ENCODE peak calls at places on chromosomes 2 and 18, in seven cellular contexts. G is IMR-90, N is mesenchymal stem cell, C is mesendoderm, E is H1, I is neuronal stem cell, X is trophoblast cell. Z is an unnamed sample.

GRCh38 chr2:21288732-21289506 is 165.2 kb downstream of the TDRD15 start:
- DNase-seq in G (no peak), N (peak), C (no peak), E (no peak), I (no peak), X (no peak), Z (no peak)

GRCh38 chr18:58196164-58196563 is 152.1 kb downstream of the NEDD4L start:
- DNase-seq in G (no peak), N (no peak), C (no peak), E (no peak), I (no peak), X (no peak), Z (no peak)

GRCh38 chr2:9336209-9336533 is 87.2 kb downstream of the ITGB1BP1 start:
- DNase-seq in G (peak), N (peak), C (no peak), E (no peak), I (no peak), X (no peak), Z (no peak)

GRCh38 chr2:240952496-240953246 is 45.7 kb upstream of the SNED1 start:
- DNase-seq in G (no peak), N (no peak), C (no peak), E (no peak), I (no peak), X (no peak), Z (no peak)

GRCh38 chr18:58202406-58202730 is 158.3 kb downstream of the NEDD4L start:
- DNase-seq in G (peak), N (no peak), C (peak), E (no peak), I (no peak), X (peak), Z (no peak)

GRCh38 chr2:8364668-8365067 is 317.2 kb upstream of the ID2 start:
- DNase-seq in G (no peak), N (no peak), C (no peak), E (no peak), I (no peak), X (no peak), Z (no peak)

GRCh38 chr2:8320305-8320704 is 361.6 kb upstream of the ID2 start:
- DNase-seq in G (no peak), N (no peak), C (no peak), E (no peak), I (no peak), X (no peak), Z (no peak)

GRCh38 chr2:117293012-117293411 is 521.5 kb upstream of the DDX18 start:
- DNase-seq in G (no peak), N (no peak), C (no peak), E (no peak), I (no peak), X (no peak), Z (no peak)

GRCh38 chr2:524442-524841 is 152.8 kb downstream of the TMEM18 start:
- DNase-seq in G (no peak), N (no peak), C (peak), E (no peak), I (no peak), X (peak), Z (no peak)

GRCh38 chr18:7096838-7097237 is 20.8 kb downstream of the LAMA1 start:
- DNase-seq in G (no peak), N (no peak), C (peak), E (no peak), I (no peak), X (no peak), Z (no peak)

GRCh38 chr2:131055169-131056065 is 37.8 kb downstream of the FAM168B start:
- DNase-seq in G (peak), N (no peak), C (no peak), E (no peak), I (no peak), X (no peak), Z (no peak)

GRCh38 chr2:72837171-72837570 is 11.3 kb upstream of the EXOC6B start:
- DNase-seq in G (peak), N (peak), C (no peak), E (no peak), I (no peak), X (no peak), Z (no peak)

GRCh38 chr18:63311481-63312409 is 7.8 kb downstream of the BCL2 start:
- DNase-seq in G (no peak), N (no peak), C (no peak), E (no peak), I (no peak), X (no peak), Z (no peak)

GRCh38 chr18:34707670-34708069 is 2.4 kb upstream of the DTNA start:
- DNase-seq in G (peak), N (peak), C (peak), E (no peak), I (no peak), X (peak), Z (no peak)

GRCh38 chr2:237298323-237299118 is 115.4 kb downstream of the COL6A3 start:
- DNase-seq in G (peak), N (peak), C (no peak), E (no peak), I (no peak), X (peak), Z (no peak)

GRCh38 chr2:1591978-1592907 is 152.1 kb downstream of the PXDN start:
- DNase-seq in G (peak), N (peak), C (peak), E (peak), I (peak), X (peak), Z (peak)

GRCh38 chr2:170139276-170139967 is 38.5 kb upstream of the MYO3B start:
- DNase-seq in G (no peak), N (no peak), C (no peak), E (no peak), I (no peak), X (no peak), Z (no peak)

GRCh38 chr2:232489516-232490220 is 2.0 kb upstream of the ECEL1 start:
- DNase-seq in G (no peak), N (no peak), C (no peak), E (no peak), I (no peak), X (no peak), Z (peak)

GRCh38 chr2:169933124-169933711 is 106.0 kb downstream of the UBR3 start:
- DNase-seq in G (peak), N (peak), C (peak), E (no peak), I (no peak), X (no peak), Z (no peak)

GRCh38 chr18:8030201-8030600 is 463.1 kb downstream of the PTPRM start:
- DNase-seq in G (no peak), N (no peak), C (no peak), E (no peak), I (no peak), X (peak), Z (no peak)

GRCh38 chr18:54217624-54218023 is 6.8 kb downstream of the MBD2 start:
- DNase-seq in G (no peak), N (no peak), C (no peak), E (no peak), I (no peak), X (no peak), Z (no peak)

GRCh38 chr2:163878718-163879117 is 142.9 kb upstream of the FIGN start:
- DNase-seq in G (peak), N (peak), C (peak), E (peak), I (peak), X (peak), Z (peak)

GRCh38 chr18:44973282-44973681 is 292.6 kb downstream of the SETBP1 start:
- DNase-seq in G (no peak), N (peak), C (peak), E (no peak), I (no peak), X (no peak), Z (no peak)

GRCh38 chr2:216915548-216916128 is 55.8 kb upstream of the TNP1 start:
- DNase-seq in G (no peak), N (no peak), C (no peak), E (no peak), I (no peak), X (no peak), Z (no peak)

GRCh38 chr2:139825726-139826125 is 1045.5 kb upstream of the NXPH2 start:
- DNase-seq in G (no peak), N (peak), C (no peak), E (no peak), I (no peak), X (no peak), Z (no peak)

GRCh38 chr2:38636069-38636468 is 29.8 kb upstream of the GALM start:
- DNase-seq in G (no peak), N (no peak), C (no peak), E (no peak), I (no peak), X (no peak), Z (no peak)

GRCh38 chr2:205848601-205849000 is 166.3 kb downstream of the NRP2 start:
- DNase-seq in G (peak), N (peak), C (no peak), E (no peak), I (no peak), X (no peak), Z (no peak)

GRCh38 chr2:72233211-72233610 is 85.5 kb upstream of the CYP26B1 start:
- DNase-seq in G (no peak), N (no peak), C (peak), E (no peak), I (no peak), X (no peak), Z (peak)

GRCh38 chr2:141728886-141729285 is 401.9 kb downstream of the LRP1B start:
- DNase-seq in G (no peak), N (no peak), C (peak), E (no peak), I (no peak), X (no peak), Z (peak)

GRCh38 chr2:148900350-148900749 is 25.3 kb downstream of the KIF5C start:
- DNase-seq in G (no peak), N (no peak), C (no peak), E (no peak), I (no peak), X (no peak), Z (no peak)

GRCh38 chr2:191854385-191855372 is 7.8 kb upstream of the CAVIN2 start:
- DNase-seq in G (no peak), N (no peak), C (peak), E (no peak), I (no peak), X (peak), Z (no peak)

GRCh38 chr18:62347091-62347506 is 22.0 kb downstream of the TNFRSF11A start:
- DNase-seq in G (no peak), N (no peak), C (peak), E (no peak), I (no peak), X (no peak), Z (no peak)

GRCh38 chr2:10547011-10547410 is 98.9 kb upstream of the ODC1 start:
- DNase-seq in G (peak), N (no peak), C (peak), E (no peak), I (no peak), X (peak), Z (no peak)
- H3K4me2 ChIP-seq in G (no peak), N (no peak), C (no peak), E (no peak), I (no peak), X (no peak), Z (no peak)

DNA sequence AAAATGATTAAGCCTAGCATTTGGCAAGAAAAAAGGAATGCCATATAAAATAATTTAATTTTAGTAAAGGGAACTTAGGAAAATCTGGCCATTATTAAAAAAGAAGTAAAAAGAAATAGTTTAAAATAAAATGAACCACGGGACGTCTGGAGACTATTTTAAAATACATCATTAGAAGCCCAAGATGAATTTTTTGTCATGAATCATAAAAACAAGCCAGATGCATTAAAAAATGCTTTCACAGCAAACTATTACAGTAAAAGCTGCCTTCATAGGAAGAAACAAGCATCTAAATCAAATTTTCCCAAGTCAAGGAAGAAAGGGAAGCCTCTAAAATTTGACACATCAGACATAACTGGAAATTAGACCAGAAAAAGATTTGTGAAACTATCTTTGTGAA is 33.0 kb downstream of the COL5A2 start:
- DNase-seq in G (no peak), N (no peak), C (no peak), E (no peak), I (no peak), X (no peak), Z (no peak)
- H2AK5ac ChIP-seq in G (no peak), N (no peak), C (no peak), E (no peak), I (no peak), X (no peak), Z (no peak)

DNA sequence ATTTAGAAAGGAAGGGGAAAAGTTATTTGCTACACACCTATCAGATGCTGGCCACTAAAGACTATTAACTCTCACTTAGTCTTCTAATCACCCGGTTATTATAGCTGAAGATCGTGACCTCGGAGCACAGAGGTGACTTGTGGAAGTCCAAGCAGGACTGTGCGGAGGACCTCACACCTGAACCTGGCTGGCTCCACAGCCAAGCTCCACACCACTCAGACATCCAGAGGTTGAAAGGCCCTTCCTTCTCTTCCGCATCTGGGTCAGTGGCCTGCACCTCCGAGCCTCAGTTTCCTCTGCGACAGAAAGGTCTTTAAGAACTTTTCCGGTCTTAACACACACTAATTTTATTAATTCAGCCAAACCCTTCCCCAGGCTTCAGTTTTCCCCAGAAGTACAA is 57.9 kb downstream of the TNS1 start:
- DNase-seq in G (no peak), N (no peak), C (no peak), E (no peak), I (no peak), X (no peak), Z (no peak)
- H3K4ac ChIP-seq in G (no peak), N (no peak), C (no peak), E (no peak), I (no peak), X (no peak), Z (no peak)

GRCh38 chr2:224925066-224925821 is 117.0 kb downstream of the DOCK10 start:
- DNase-seq in G (no peak), N (no peak), C (no peak), E (no peak), I (no peak), X (no peak), Z (no peak)

GRCh38 chr2:224915126-224915525 is 127.1 kb downstream of the DOCK10 start:
- DNase-seq in G (peak), N (no peak), C (no peak), E (no peak), I (no peak), X (no peak), Z (no peak)

GRCh38 chr2:224922142-224922727 is 120.0 kb downstream of the DOCK10 start:
- DNase-seq in G (peak), N (no peak), C (no peak), E (no peak), I (no peak), X (no peak), Z (no peak)

GRCh38 chr2:224918626-224919471 is 123.4 kb downstream of the DOCK10 start:
- DNase-seq in G (no peak), N (no peak), C (no peak), E (no peak), I (no peak), X (no peak), Z (no peak)

DNA sequence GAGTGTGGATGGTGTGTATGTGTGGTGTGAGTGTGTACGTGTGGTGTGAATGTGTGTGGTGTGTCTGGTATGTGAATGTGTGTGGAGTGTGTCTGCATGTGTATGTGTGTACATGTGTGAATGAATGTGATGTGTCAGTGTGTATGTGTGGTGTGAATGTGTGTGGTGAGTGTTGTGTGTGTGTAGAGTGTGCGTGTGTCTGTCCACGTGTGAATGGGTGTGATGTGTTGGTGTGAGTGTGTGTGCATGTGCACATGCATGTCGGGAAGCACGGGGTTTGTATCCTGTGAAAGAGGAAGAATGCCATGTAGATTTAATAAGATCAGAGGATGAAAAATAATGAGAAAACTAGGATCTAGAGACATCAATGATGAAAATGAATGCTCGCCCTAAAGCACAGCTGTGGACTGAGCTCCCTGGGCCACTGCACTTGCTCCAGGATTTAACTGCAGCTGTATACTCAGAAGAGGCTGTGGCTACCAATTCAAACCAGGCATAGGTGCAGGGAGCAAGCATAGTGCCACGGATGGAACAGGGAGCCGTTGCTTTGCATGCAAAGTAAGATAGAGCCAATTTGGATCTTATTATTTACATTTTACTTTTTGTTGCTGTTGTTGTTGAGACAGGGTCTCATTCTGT is 122.7 kb downstream of the DOCK10 start:
- DNase-seq in G (no peak), N (no peak), C (no peak), E (no peak), I (no peak), X (no peak), Z (no peak)
- H3K4me2 ChIP-seq in G (no peak), N (no peak), C (no peak), E (no peak), I (no peak), X (no peak), Z (no peak)

Z was measured in H9.